ENCODE peak calls at places on chromosomes 7 and 10, in ten cellular contexts. One of them, this sample, is unnamed.
A peak's percentile ranks its signal among the peaks of the same experiment; 100 is the strongest.

GRCh38 chr7:14542624-14543023 is 359.9 kb downstream of the DGKB start:
- DNase-seq in NCI-H510A treated with DMSO at 0.1 percent for 48 hours: no peak
- DNase-seq in endodermal cell: no peak
- DNase-seq in LoVo: no peak
- DNase-seq in endothelial cell: no peak
- DNase-seq in AG09319: no peak
- DNase-seq in NCI-H146: peak; percentile 17
- DNase-seq in left colon: no peak
- DNase-seq in choroid plexus epithelial cell: no peak
- DNase-seq in GM13977: no peak
- DNase-seq in this sample: peak; percentile 6

GRCh38 chr10:79203014-79203675 is 134.4 kb downstream of the ZMIZ1 start:
- DNase-seq in NCI-H510A treated with DMSO at 0.1 percent for 48 hours: no peak
- DNase-seq in endodermal cell: no peak
- DNase-seq in LoVo: no peak
- DNase-seq in endothelial cell: no peak
- DNase-seq in AG09319: no peak
- DNase-seq in NCI-H146: no peak
- DNase-seq in left colon: no peak
- DNase-seq in choroid plexus epithelial cell: no peak
- DNase-seq in GM13977: no peak
- DNase-seq in this sample: no peak

GRCh38 chr7:150945853-150946825 is 32.0 kb downstream of the KCNH2 start:
- DNase-seq in NCI-H510A treated with DMSO at 0.1 percent for 48 hours: no peak
- DNase-seq in endodermal cell: no peak
- DNase-seq in LoVo: no peak
- DNase-seq in endothelial cell: no peak
- DNase-seq in AG09319: no peak
- DNase-seq in NCI-H146: no peak
- DNase-seq in left colon: peak; percentile 81
- DNase-seq in choroid plexus epithelial cell: no peak
- DNase-seq in GM13977: no peak
- DNase-seq in this sample: peak; percentile 28

GRCh38 chr7:84841809-84842208 is 345.0 kb downstream of the SEMA3D start:
- DNase-seq in NCI-H510A treated with DMSO at 0.1 percent for 48 hours: no peak
- DNase-seq in endodermal cell: no peak
- DNase-seq in LoVo: no peak
- DNase-seq in endothelial cell: no peak
- DNase-seq in AG09319: no peak
- DNase-seq in NCI-H146: no peak
- DNase-seq in left colon: no peak
- DNase-seq in choroid plexus epithelial cell: peak; percentile 42
- DNase-seq in GM13977: no peak
- DNase-seq in this sample: no peak

GRCh38 chr7:147894271-147894670 is 696.3 kb upstream of the C7orf33 start:
- DNase-seq in NCI-H510A treated with DMSO at 0.1 percent for 48 hours: no peak
- DNase-seq in endodermal cell: peak; percentile 74
- DNase-seq in LoVo: no peak
- DNase-seq in endothelial cell: no peak
- DNase-seq in AG09319: no peak
- DNase-seq in NCI-H146: peak; percentile 18
- DNase-seq in left colon: no peak
- DNase-seq in choroid plexus epithelial cell: no peak
- DNase-seq in GM13977: no peak
- DNase-seq in this sample: peak; percentile 78

GRCh38 chr7:114554781-114555537 is 140.3 kb downstream of the FOXP2 start:
- DNase-seq in NCI-H510A treated with DMSO at 0.1 percent for 48 hours: peak; percentile 51
- DNase-seq in endodermal cell: no peak
- DNase-seq in LoVo: peak; percentile 50
- DNase-seq in endothelial cell: no peak
- DNase-seq in AG09319: no peak
- DNase-seq in NCI-H146: no peak
- DNase-seq in left colon: no peak
- DNase-seq in choroid plexus epithelial cell: peak; percentile 39
- DNase-seq in GM13977: peak; percentile 45
- DNase-seq in this sample: peak; percentile 6

GRCh38 chr10:12542271-12542670 is 192.9 kb downstream of the CAMK1D start:
- DNase-seq in NCI-H510A treated with DMSO at 0.1 percent for 48 hours: no peak
- DNase-seq in endodermal cell: no peak
- DNase-seq in LoVo: no peak
- DNase-seq in endothelial cell: no peak
- DNase-seq in AG09319: no peak
- DNase-seq in NCI-H146: no peak
- DNase-seq in left colon: no peak
- DNase-seq in choroid plexus epithelial cell: no peak
- DNase-seq in GM13977: no peak
- DNase-seq in this sample: no peak

GRCh38 chr7:142172932-142173331 is 61.4 kb downstream of the MGAM2 start:
- DNase-seq in NCI-H510A treated with DMSO at 0.1 percent for 48 hours: no peak
- DNase-seq in endodermal cell: no peak
- DNase-seq in LoVo: no peak
- DNase-seq in endothelial cell: no peak
- DNase-seq in AG09319: no peak
- DNase-seq in NCI-H146: no peak
- DNase-seq in left colon: no peak
- DNase-seq in choroid plexus epithelial cell: no peak
- DNase-seq in GM13977: no peak
- DNase-seq in this sample: peak; percentile 27

GRCh38 chr7:9718071-9718470 is 1255.6 kb upstream of the PHF14 start:
- DNase-seq in NCI-H510A treated with DMSO at 0.1 percent for 48 hours: no peak
- DNase-seq in endodermal cell: no peak
- DNase-seq in LoVo: no peak
- DNase-seq in endothelial cell: no peak
- DNase-seq in AG09319: no peak
- DNase-seq in NCI-H146: no peak
- DNase-seq in left colon: no peak
- DNase-seq in choroid plexus epithelial cell: no peak
- DNase-seq in GM13977: no peak
- DNase-seq in this sample: no peak

GRCh38 chr7:87934699-87935372 is 785 bp downstream of the ADAM22 start:
- DNase-seq in NCI-H510A treated with DMSO at 0.1 percent for 48 hours: no peak
- DNase-seq in endodermal cell: peak; percentile 74
- DNase-seq in LoVo: no peak
- DNase-seq in endothelial cell: peak; percentile 21
- DNase-seq in AG09319: no peak
- DNase-seq in NCI-H146: peak; percentile 67
- DNase-seq in left colon: no peak
- DNase-seq in choroid plexus epithelial cell: peak; percentile 18
- DNase-seq in GM13977: peak; percentile 48
- DNase-seq in this sample: peak; percentile 52

GRCh38 chr7:79096361-79096805 is 357.1 kb downstream of the MAGI2 start:
- DNase-seq in NCI-H510A treated with DMSO at 0.1 percent for 48 hours: no peak
- DNase-seq in endodermal cell: no peak
- DNase-seq in LoVo: no peak
- DNase-seq in endothelial cell: no peak
- DNase-seq in AG09319: no peak
- DNase-seq in NCI-H146: no peak
- DNase-seq in left colon: no peak
- DNase-seq in choroid plexus epithelial cell: no peak
- DNase-seq in GM13977: no peak
- DNase-seq in this sample: no peak

GRCh38 chr10:124539935-124540641 is 78.5 kb downstream of the LHPP start:
- DNase-seq in NCI-H510A treated with DMSO at 0.1 percent for 48 hours: no peak
- DNase-seq in endodermal cell: peak; percentile 91
- DNase-seq in LoVo: no peak
- DNase-seq in endothelial cell: peak; percentile 85
- DNase-seq in AG09319: no peak
- DNase-seq in NCI-H146: peak; percentile 26
- DNase-seq in left colon: no peak
- DNase-seq in choroid plexus epithelial cell: peak; percentile 56
- DNase-seq in GM13977: peak; percentile 87
- DNase-seq in this sample: peak; percentile 61

GRCh38 chr7:30896041-30896440 is 15.6 kb upstream of the AQP1 start:
- DNase-seq in NCI-H510A treated with DMSO at 0.1 percent for 48 hours: no peak
- DNase-seq in endodermal cell: no peak
- DNase-seq in LoVo: no peak
- DNase-seq in endothelial cell: no peak
- DNase-seq in AG09319: no peak
- DNase-seq in NCI-H146: no peak
- DNase-seq in left colon: no peak
- DNase-seq in choroid plexus epithelial cell: peak; percentile 31
- DNase-seq in GM13977: no peak
- DNase-seq in this sample: peak; percentile 88

GRCh38 chr10:126017961-126018560 is 121.7 kb downstream of the FANK1 start:
- DNase-seq in NCI-H510A treated with DMSO at 0.1 percent for 48 hours: no peak
- DNase-seq in endodermal cell: no peak
- DNase-seq in LoVo: no peak
- DNase-seq in endothelial cell: no peak
- DNase-seq in AG09319: peak; percentile 51
- DNase-seq in NCI-H146: no peak
- DNase-seq in left colon: no peak
- DNase-seq in choroid plexus epithelial cell: peak; percentile 73
- DNase-seq in GM13977: no peak
- DNase-seq in this sample: no peak

GRCh38 chr10:46251857-46252847 is 34.6 kb upstream of the ANTXRL start:
- DNase-seq in NCI-H510A treated with DMSO at 0.1 percent for 48 hours: no peak
- DNase-seq in endodermal cell: no peak
- DNase-seq in LoVo: no peak
- DNase-seq in endothelial cell: no peak
- DNase-seq in AG09319: no peak
- DNase-seq in NCI-H146: no peak
- DNase-seq in left colon: no peak
- DNase-seq in choroid plexus epithelial cell: no peak
- DNase-seq in GM13977: no peak
- DNase-seq in this sample: no peak

GRCh38 chr7:45573636-45574470 is at the start of gene ADCY1:
- DNase-seq in NCI-H510A treated with DMSO at 0.1 percent for 48 hours: no peak
- DNase-seq in endodermal cell: peak; percentile 73
- DNase-seq in LoVo: peak; percentile 21
- DNase-seq in endothelial cell: peak; percentile 51
- DNase-seq in AG09319: no peak
- DNase-seq in NCI-H146: peak; percentile 45
- DNase-seq in left colon: no peak
- DNase-seq in choroid plexus epithelial cell: no peak
- DNase-seq in GM13977: peak; percentile 88
- DNase-seq in this sample: no peak

GRCh38 chr10:59905735-59906416 is 480 bp downstream of the CCDC6 start:
- DNase-seq in NCI-H510A treated with DMSO at 0.1 percent for 48 hours: no peak
- DNase-seq in endodermal cell: no peak
- DNase-seq in LoVo: no peak
- DNase-seq in endothelial cell: no peak
- DNase-seq in AG09319: no peak
- DNase-seq in NCI-H146: no peak
- DNase-seq in left colon: no peak
- DNase-seq in choroid plexus epithelial cell: no peak
- DNase-seq in GM13977: no peak
- DNase-seq in this sample: no peak

GRCh38 chr7:4849390-4849789 is 12.4 kb downstream of the PAPOLB start:
- DNase-seq in NCI-H510A treated with DMSO at 0.1 percent for 48 hours: peak; percentile 66
- DNase-seq in endodermal cell: no peak
- DNase-seq in LoVo: peak; percentile 26
- DNase-seq in endothelial cell: no peak
- DNase-seq in AG09319: no peak
- DNase-seq in NCI-H146: peak; percentile 97
- DNase-seq in left colon: no peak
- DNase-seq in choroid plexus epithelial cell: peak; percentile 62
- DNase-seq in GM13977: peak; percentile 58
- DNase-seq in this sample: peak; percentile 54

GRCh38 chr7:92835140-92835850 is 1.1 kb downstream of the CDK6 start:
- DNase-seq in NCI-H510A treated with DMSO at 0.1 percent for 48 hours: no peak
- DNase-seq in endodermal cell: peak; percentile 91
- DNase-seq in LoVo: peak; percentile 90
- DNase-seq in endothelial cell: peak; percentile 63
- DNase-seq in AG09319: no peak
- DNase-seq in NCI-H146: peak; percentile 24
- DNase-seq in left colon: peak; percentile 65
- DNase-seq in choroid plexus epithelial cell: peak; percentile 87
- DNase-seq in GM13977: peak; percentile 65
- DNase-seq in this sample: peak; percentile 95

GRCh38 chr10:132911712-132912097 is 30.7 kb downstream of the CFAP46 start:
- DNase-seq in NCI-H510A treated with DMSO at 0.1 percent for 48 hours: no peak
- DNase-seq in endodermal cell: peak; percentile 78
- DNase-seq in LoVo: no peak
- DNase-seq in endothelial cell: no peak
- DNase-seq in AG09319: no peak
- DNase-seq in NCI-H146: no peak
- DNase-seq in left colon: no peak
- DNase-seq in choroid plexus epithelial cell: peak; percentile 5
- DNase-seq in GM13977: no peak
- DNase-seq in this sample: peak; percentile 63

GRCh38 chr7:45590679-45591057 is 16.5 kb downstream of the ADCY1 start:
- DNase-seq in NCI-H510A treated with DMSO at 0.1 percent for 48 hours: no peak
- DNase-seq in endodermal cell: peak; percentile 56
- DNase-seq in LoVo: no peak
- DNase-seq in endothelial cell: no peak
- DNase-seq in AG09319: no peak
- DNase-seq in NCI-H146: no peak
- DNase-seq in left colon: no peak
- DNase-seq in choroid plexus epithelial cell: no peak
- DNase-seq in GM13977: no peak
- DNase-seq in this sample: no peak

GRCh38 chr10:70596860-70597809 is 5.4 kb downstream of the PRF1 start:
- DNase-seq in NCI-H510A treated with DMSO at 0.1 percent for 48 hours: no peak
- DNase-seq in endodermal cell: no peak
- DNase-seq in LoVo: no peak
- DNase-seq in endothelial cell: no peak
- DNase-seq in AG09319: no peak
- DNase-seq in NCI-H146: no peak
- DNase-seq in left colon: no peak
- DNase-seq in choroid plexus epithelial cell: no peak
- DNase-seq in GM13977: no peak
- DNase-seq in this sample: no peak

GRCh38 chr10:130807096-130807495 is 504.4 kb downstream of the TCERG1L start:
- DNase-seq in NCI-H510A treated with DMSO at 0.1 percent for 48 hours: no peak
- DNase-seq in endodermal cell: peak; percentile 14
- DNase-seq in LoVo: no peak
- DNase-seq in endothelial cell: no peak
- DNase-seq in AG09319: no peak
- DNase-seq in NCI-H146: no peak
- DNase-seq in left colon: no peak
- DNase-seq in choroid plexus epithelial cell: no peak
- DNase-seq in GM13977: peak; percentile 5
- DNase-seq in this sample: no peak

GRCh38 chr7:44512736-44513135 is 22.3 kb upstream of the NUDCD3 start:
- DNase-seq in NCI-H510A treated with DMSO at 0.1 percent for 48 hours: no peak
- DNase-seq in endodermal cell: no peak
- DNase-seq in LoVo: no peak
- DNase-seq in endothelial cell: no peak
- DNase-seq in AG09319: no peak
- DNase-seq in NCI-H146: no peak
- DNase-seq in left colon: no peak
- DNase-seq in choroid plexus epithelial cell: no peak
- DNase-seq in GM13977: no peak
- DNase-seq in this sample: no peak

GRCh38 chr10:72697711-72698110 is 5.8 kb downstream of the MCU start:
- DNase-seq in NCI-H510A treated with DMSO at 0.1 percent for 48 hours: no peak
- DNase-seq in endodermal cell: no peak
- DNase-seq in LoVo: no peak
- DNase-seq in endothelial cell: no peak
- DNase-seq in AG09319: no peak
- DNase-seq in NCI-H146: no peak
- DNase-seq in left colon: no peak
- DNase-seq in choroid plexus epithelial cell: no peak
- DNase-seq in GM13977: no peak
- DNase-seq in this sample: no peak

GRCh38 chr10:6053303-6053702 is 8.9 kb downstream of the IL2RA start:
- DNase-seq in NCI-H510A treated with DMSO at 0.1 percent for 48 hours: no peak
- DNase-seq in endodermal cell: no peak
- DNase-seq in LoVo: no peak
- DNase-seq in endothelial cell: no peak
- DNase-seq in AG09319: no peak
- DNase-seq in NCI-H146: no peak
- DNase-seq in left colon: no peak
- DNase-seq in choroid plexus epithelial cell: no peak
- DNase-seq in GM13977: no peak
- DNase-seq in this sample: no peak

GRCh38 chr10:50552771-50553535 is 70.8 kb downstream of the SGMS1 start:
- DNase-seq in NCI-H510A treated with DMSO at 0.1 percent for 48 hours: no peak
- DNase-seq in endodermal cell: peak; percentile 62
- DNase-seq in LoVo: peak; percentile 12
- DNase-seq in endothelial cell: no peak
- DNase-seq in AG09319: no peak
- DNase-seq in NCI-H146: no peak
- DNase-seq in left colon: no peak
- DNase-seq in choroid plexus epithelial cell: peak; percentile 50
- DNase-seq in GM13977: no peak
- DNase-seq in this sample: peak; percentile 71

GRCh38 chr10:101260764-101261341 is 31.6 kb upstream of the LBX1 start:
- DNase-seq in NCI-H510A treated with DMSO at 0.1 percent for 48 hours: no peak
- DNase-seq in endodermal cell: peak; percentile 89
- DNase-seq in LoVo: no peak
- DNase-seq in endothelial cell: peak; percentile 45
- DNase-seq in AG09319: no peak
- DNase-seq in NCI-H146: no peak
- DNase-seq in left colon: no peak
- DNase-seq in choroid plexus epithelial cell: no peak
- DNase-seq in GM13977: no peak
- DNase-seq in this sample: peak; percentile 80